ENCODE peak calls at places on chromosomes 13 and 19, in nine cellular contexts. F, P, I, R, E, T, M, G and N are unnamed samples.

GRCh38 chr13:39968646-39969475 is 313.4 kb downstream of the COG6 start:
- DNase-seq in M (no peak), T (no peak), E (no peak), P (no peak), R (no peak), F (no peak), I (no peak), G (no peak), N (no peak)

GRCh38 chr13:30529085-30529815 is 63.5 kb upstream of the HMGB1 start:
- DNase-seq in T (no peak), R (no peak), I (peak; percentile 34), E (no peak), G (no peak), F (no peak), P (no peak), M (no peak), N (no peak)

GRCh38 chr13:98222081-98222554 is 45.0 kb upstream of the RNF113B start:
- DNase-seq in F (no peak), P (no peak), T (no peak), M (no peak), G (no peak), E (no peak), R (no peak), I (peak; percentile 80), N (no peak)

GRCh38 chr19:35299523-35300339 is 7.8 kb downstream of the MAG start:
- DNase-seq in R (no peak), T (no peak), I (no peak), F (no peak), G (no peak), P (no peak), M (peak; percentile 70), E (no peak), N (no peak)

GRCh38 chr19:12730054-12730453 is 4.4 kb downstream of the TRIR start:
- DNase-seq in F (no peak), R (no peak), P (no peak), M (no peak), T (no peak), E (no peak), G (no peak), I (no peak), N (no peak)

GRCh38 chr19:51559240-51559639 is 11.8 kb upstream of the ZNF175 start:
- DNase-seq in P (no peak), M (no peak), F (no peak), G (no peak), E (no peak), I (no peak), T (no peak), R (no peak), N (no peak)

GRCh38 chr13:93674337-93674755 is 447.7 kb downstream of the GPC6 start:
- DNase-seq in F (no peak), P (no peak), I (no peak), G (no peak), E (no peak), R (no peak), T (no peak), M (no peak), N (no peak)

GRCh38 chr13:75986818-75987217 is 350.7 kb downstream of the LMO7 start:
- DNase-seq in P (no peak), R (no peak), G (no peak), T (no peak), M (no peak), E (no peak), I (no peak), F (no peak), N (no peak)

GRCh38 chr19:10855879-10856522 is 7.8 kb downstream of the C19orf38 start:
- DNase-seq in F (peak; percentile 44), E (no peak), M (peak; percentile 36), P (no peak), T (no peak), R (no peak), I (no peak), G (no peak), N (no peak)

GRCh38 chr19:3071764-3072163 is 9.5 kb upstream of the TLE5 start:
- DNase-seq in G (no peak), M (no peak), E (no peak), I (no peak), F (no peak), T (no peak), R (no peak), P (no peak), N (no peak)

GRCh38 chr19:3976495-3977241 is 5.8 kb upstream of the DAPK3 start:
- DNase-seq in T (no peak), G (no peak), I (peak; percentile 31), E (peak; percentile 92), M (no peak), P (no peak), F (no peak), R (no peak), N (no peak)

DNA sequence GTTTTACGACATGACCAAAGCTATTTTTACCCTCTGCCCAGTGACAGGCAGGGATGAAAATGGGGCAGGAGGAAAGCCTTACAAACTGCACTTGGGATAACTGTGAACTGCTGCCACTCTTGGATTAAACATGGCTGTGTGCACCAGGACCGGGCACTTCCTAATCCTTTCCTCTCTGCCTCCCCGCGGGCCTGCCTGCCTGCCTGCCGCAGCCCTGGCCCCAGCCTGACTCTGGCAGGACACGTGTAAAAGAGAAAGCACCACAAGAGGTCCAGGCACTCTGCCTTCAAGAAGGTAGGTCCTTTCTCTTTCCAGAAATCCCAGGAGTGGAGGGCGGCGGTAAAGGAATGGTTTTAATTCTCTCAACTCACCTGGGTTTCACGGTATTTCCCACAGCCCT is 4.8 kb downstream of the TSHZ3 start:
- DNase-seq in M (no peak), G (no peak), R (peak; percentile 27), E (no peak), T (no peak), I (no peak), P (no peak), F (peak; percentile 60), N (no peak)
- H3K4me1 ChIP-seq in M (peaks cover 12% of the 10 kb centered on the region), G (peaks cover 33% of the 10 kb centered on the region), R (peaks cover 9% of the 10 kb centered on the region), E (no peaks in the 10 kb centered on the region), T (no peaks in the 10 kb centered on the region), I (peaks cover 13% of the 10 kb centered on the region), P (peaks cover 35% of the 10 kb centered on the region), F (peaks cover 16% of the 10 kb centered on the region), N (peaks cover 27% of the 10 kb centered on the region)

DNA sequence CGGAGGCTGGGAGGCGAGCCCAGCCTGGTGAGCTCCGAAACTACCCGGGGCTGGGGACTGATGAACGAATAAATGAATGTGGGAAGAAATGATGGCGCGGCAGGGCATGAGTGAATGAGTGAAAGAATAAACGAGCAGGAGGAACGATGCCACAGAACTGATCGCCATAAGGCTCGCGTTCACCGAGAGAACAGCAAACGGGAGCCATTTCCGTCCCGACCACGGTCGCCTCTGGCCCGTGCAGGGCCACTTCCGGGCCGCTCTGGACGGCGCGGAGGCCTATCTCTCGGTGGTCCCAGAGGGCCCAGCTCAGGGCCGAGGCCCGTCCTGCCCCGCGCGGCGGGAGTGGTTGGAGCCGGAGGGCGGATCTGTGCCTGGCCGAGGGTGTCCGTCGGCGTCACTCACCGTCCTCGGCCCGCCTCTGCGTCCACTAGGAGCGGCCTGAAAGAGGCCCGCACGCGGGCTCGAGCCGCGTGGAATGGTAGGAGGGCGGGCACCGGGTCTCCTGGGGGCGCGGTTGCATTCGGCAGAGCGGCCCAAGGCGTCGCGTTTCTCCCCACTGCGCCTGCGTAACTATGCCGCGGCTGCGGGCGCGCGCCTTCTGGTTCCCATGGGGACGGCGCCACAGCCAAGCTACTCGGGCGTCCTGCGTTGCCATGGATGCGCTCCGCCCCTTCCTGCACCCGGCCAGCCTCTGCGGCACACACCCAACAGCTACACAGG is at the start of gene ZNF497:
- DNase-seq in I (peak; percentile 94), E (peak; percentile 98), R (peak; percentile 94), F (peak; percentile 98), P (peak; percentile 94), M (peak; percentile 98), T (peak; percentile 93), G (peak; percentile 98), N (peak; percentile 99)
- H3K27ac ChIP-seq in I (peak within 1 kb of the TSS; percentile 97), E (peak within 1 kb of the TSS; percentile 97), R (peak within 1 kb of the TSS; percentile 73), F (peak within 1 kb of the TSS; percentile 54), P (peak within 1 kb of the TSS; percentile 77), M (peak within 1 kb of the TSS; percentile 87), T (peak within 1 kb of the TSS; percentile 97), G (peak within 1 kb of the TSS; percentile 97), N (peak within 1 kb of the TSS; percentile 95)

GRCh38 chr19:48255376-48256303 is at the start of gene CARD8:
- DNase-seq in T (peak; percentile 35), M (peak; percentile 94), G (peak; percentile 80), P (peak; percentile 69), R (peak; percentile 85), F (peak; percentile 82), E (peak; percentile 85), I (peak; percentile 88), N (peak; percentile 87)

GRCh38 chr19:48258350-48258749 is 2.6 kb upstream of the CARD8 start:
- DNase-seq in E (no peak), F (no peak), I (peak; percentile 21), M (no peak), T (no peak), G (no peak), P (no peak), R (no peak), N (no peak)

GRCh38 chr19:48253999-48254398 is 1.7 kb downstream of the CARD8 start:
- DNase-seq in I (no peak), E (no peak), F (no peak), P (no peak), T (no peak), G (no peak), R (no peak), M (no peak), N (no peak)

GRCh38 chr19:48252625-48253024 is 3.1 kb downstream of the CARD8 start:
- DNase-seq in I (no peak), G (no peak), M (no peak), R (no peak), F (no peak), T (no peak), P (no peak), E (no peak), N (no peak)

DNA sequence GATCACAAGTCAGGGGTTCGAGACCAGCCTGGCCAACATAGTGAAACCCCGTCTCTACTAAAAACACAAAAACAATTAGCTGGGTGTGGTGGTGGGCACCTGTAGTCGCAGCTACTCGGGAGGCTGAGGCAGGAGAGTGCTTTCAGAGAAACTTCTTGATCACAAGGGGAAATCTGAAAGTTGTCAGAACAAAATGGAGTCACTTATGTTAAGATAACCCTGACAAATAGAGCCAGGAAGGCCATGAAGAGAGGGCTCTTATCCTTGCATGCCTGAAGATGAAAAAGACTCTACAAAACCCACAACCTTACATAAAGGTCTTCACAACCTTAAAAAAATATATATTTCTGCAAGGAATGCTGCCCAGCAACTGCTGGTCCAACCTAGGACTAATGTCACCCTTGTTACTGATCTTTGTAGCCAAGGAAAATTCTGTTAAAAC is 1.2 kb downstream of the CARD8 start:
- DNase-seq in M (no peak), G (no peak), T (no peak), F (no peak), E (no peak), P (no peak), I (no peak), R (no peak), N (no peak)
- H3K4me1 ChIP-seq in M (peaks cover 9% of the 10 kb centered on the region), G (peaks cover 58% of the 10 kb centered on the region), T (no peaks in the 10 kb centered on the region), F (peaks cover 7% of the 10 kb centered on the region), E (peaks cover 14% of the 10 kb centered on the region), P (peaks cover 81% of the 10 kb centered on the region), I (no peaks in the 10 kb centered on the region), R (peaks cover 4% of the 10 kb centered on the region), N (peaks cover 76% of the 10 kb centered on the region)

DNA sequence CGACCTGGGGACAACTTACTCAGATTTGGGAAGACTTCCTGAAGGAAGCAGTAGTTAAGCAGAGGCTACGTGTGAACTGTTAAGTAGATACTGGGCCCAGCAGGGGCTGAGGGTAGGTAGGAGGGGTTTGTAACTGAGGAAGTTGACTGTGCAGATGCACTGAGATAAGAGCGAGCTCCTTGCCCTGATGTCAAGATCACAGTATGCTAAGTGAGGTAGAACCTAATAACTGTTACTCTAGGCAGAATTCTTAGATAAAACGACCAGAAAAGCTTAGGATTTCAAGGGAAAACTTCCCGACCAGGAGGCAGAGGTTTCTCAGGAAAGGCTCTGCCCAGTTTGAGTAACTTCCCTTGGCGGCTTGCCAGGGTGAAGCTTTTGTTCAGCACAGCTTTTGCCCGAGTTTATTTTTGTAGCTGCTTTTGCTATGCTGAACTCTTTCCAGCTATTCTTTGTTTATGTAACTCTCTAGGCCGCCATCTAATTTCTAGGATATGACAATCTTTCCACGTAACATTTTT is 632.1 kb downstream of the DIAPH3 start:
- DNase-seq in P (no peak), G (peak; percentile 85), R (peak; percentile 77), T (peak; percentile 72), F (peak; percentile 30), E (peak; percentile 73), M (peak; percentile 76), I (peak; percentile 87), N (peak; percentile 67)
- H3K27ac ChIP-seq in P (no peak overlapping the region), G (peak overlapping the region; percentile 74), R (peak overlapping the region; percentile 62), T (peak overlapping the region; percentile 25), F (no peak overlapping the region), E (no peak overlapping the region), M (no peak overlapping the region), I (no peak overlapping the region), N (peak overlapping the region; percentile 47)